ENCODE peak calls at places on chromosome 12, in ten cellular contexts. A is cardiac muscle cell; D is IMR-90; Y is CD8-positive, alpha-beta T cell; F is fibroblast of lung; O is adipocyte; R is breast epithelium; Q is uterus; J is CD4-positive, CD25-positive, alpha-beta regulatory T cell; W is AG04450. Z is an unnamed sample. For H3K27me3, the result is how much of the 10 kb centered on the place peaks cover.

GRCh38 chr12:87439990-87440827 is 589.0 kb downstream of the C12orf50 start:
- DNase-seq in F (peak), A (no peak), D (peak), J (no peak), O (peak), R (no peak), W (peak), Q (no peak), Y (no peak), Z (no peak)

GRCh38 chr12:124757329-124757728 is 106.3 kb downstream of the SCARB1 start:
- DNase-seq in O (no peak), J (no peak), W (no peak), Q (no peak), F (no peak), A (no peak), R (no peak), D (no peak), Y (no peak), Z (no peak)

GRCh38 chr12:84131076-84131475 is 781.5 kb downstream of the SLC6A15 start:
- DNase-seq in Q (no peak), R (no peak), D (peak), A (no peak), J (no peak), F (peak), W (peak), O (peak), Y (no peak), Z (no peak)

GRCh38 chr12:115752913-115753726 is 524.4 kb downstream of the MED13L start:
- DNase-seq in Y (no peak), W (peak), O (peak), F (peak), J (peak), D (peak), R (peak), A (peak), Q (peak), Z (no peak)

GRCh38 chr12:2255301-2255700 is 202.5 kb downstream of the CACNA1C start:
- DNase-seq in R (no peak), Y (no peak), D (no peak), J (no peak), O (no peak), W (no peak), F (no peak), A (no peak), Q (no peak), Z (no peak)

GRCh38 chr12:117192057-117192456 is 1.8 kb upstream of the FBXO21 start:
- DNase-seq in W (no peak), F (no peak), J (no peak), A (no peak), D (no peak), R (no peak), Y (no peak), Q (no peak), O (no peak), Z (no peak)

GRCh38 chr12:6097384-6097783 is 27.1 kb downstream of the VWF start:
- DNase-seq in D (peak), J (no peak), R (peak), Q (no peak), O (peak), F (no peak), Y (no peak), A (no peak), W (peak), Z (no peak)

GRCh38 chr12:94266796-94267529 is 118.6 kb downstream of the PLXNC1 start:
- DNase-seq in R (no peak), F (peak), J (no peak), Y (no peak), W (peak), Q (peak), O (peak), D (peak), A (no peak), Z (no peak)

GRCh38 chr12:108401964-108402363 is 62.9 kb upstream of the CMKLR1 start:
- DNase-seq in Y (no peak), O (no peak), W (no peak), A (no peak), J (no peak), R (no peak), D (no peak), F (no peak), Q (no peak), Z (no peak)

GRCh38 chr12:121089031-121089812 is 43.5 kb upstream of the P2RX7 start:
- DNase-seq in A (peak), R (no peak), J (no peak), Y (no peak), Q (no peak), O (no peak), F (no peak), W (no peak), D (no peak), Z (no peak)

GRCh38 chr12:26719852-26720251 is 113.1 kb downstream of the ITPR2 start:
- DNase-seq in Q (no peak), J (no peak), D (no peak), F (no peak), Y (no peak), W (no peak), A (no peak), O (peak), R (no peak), Z (no peak)

GRCh38 chr12:131848753-131849152 is 20.6 kb downstream of the MMP17 start:
- DNase-seq in J (no peak), W (no peak), Y (no peak), O (no peak), A (no peak), R (no peak), Q (no peak), D (no peak), F (no peak), Z (no peak)

GRCh38 chr12:87165733-87166375 is 863.3 kb downstream of the C12orf50 start:
- DNase-seq in R (no peak), A (no peak), D (no peak), W (no peak), F (no peak), J (no peak), O (no peak), Y (no peak), Q (no peak), Z (no peak)

GRCh38 chr12:17975763-17976162 is 114.2 kb downstream of the RERGL start:
- DNase-seq in D (no peak), O (no peak), A (no peak), F (no peak), R (no peak), J (no peak), Y (no peak), W (no peak), Q (no peak), Z (no peak)

GRCh38 chr12:65123435-65124063 is 2.4 kb upstream of the WIF1 start:
- DNase-seq in J (peak), R (no peak), A (peak), W (no peak), D (peak), Q (no peak), Y (no peak), O (peak), F (peak), Z (no peak)

GRCh38 chr12:19138551-19139344 is 9.2 kb downstream of the PLEKHA5 start:
- DNase-seq in Q (no peak), Y (no peak), F (no peak), O (peak), A (no peak), R (no peak), D (peak), W (no peak), J (no peak), Z (no peak)

GRCh38 chr12:117854339-117855012 is 114.3 kb downstream of the KSR2 start:
- DNase-seq in R (no peak), A (peak), Q (no peak), F (peak), D (peak), W (no peak), O (peak), J (peak), Y (no peak), Z (no peak)

GRCh38 chr12:95882873-95883272 is 24.1 kb downstream of the SNRPF start:
- DNase-seq in F (no peak), O (no peak), Q (no peak), R (no peak), Y (no peak), D (no peak), W (no peak), J (no peak), A (no peak), Z (no peak)

GRCh38 chr12:87827638-87828264 is 201.4 kb downstream of the C12orf50 start:
- DNase-seq in J (no peak), R (no peak), Q (no peak), W (peak), O (peak), F (peak), Y (no peak), A (no peak), D (peak), Z (no peak)

GRCh38 chr12:120539303-120539702 is 5.1 kb downstream of the RNF10 start:
- DNase-seq in R (no peak), F (peak), J (no peak), O (peak), A (no peak), Q (no peak), W (no peak), Y (no peak), D (peak), Z (no peak)

GRCh38 chr12:12560587-12561304 is 1.9 kb downstream of the DUSP16 start:
- DNase-seq in Q (peak), F (peak), Y (peak), W (no peak), A (peak), R (no peak), D (peak), O (peak), J (peak), Z (no peak)

GRCh38 chr12:104611671-104612070 is 154.9 kb downstream of the CHST11 start:
- DNase-seq in R (no peak), J (no peak), A (no peak), Q (no peak), W (no peak), Y (no peak), F (no peak), D (no peak), O (no peak), Z (no peak)

GRCh38 chr12:77777274-77777673 is 53.4 kb upstream of the NAV3 start:
- DNase-seq in Y (no peak), O (no peak), W (no peak), D (peak), F (peak), A (no peak), Q (no peak), R (no peak), J (no peak), Z (no peak)

GRCh38 chr12:3882396-3882795 is 9.2 kb upstream of the PARP11 start:
- DNase-seq in R (no peak), O (no peak), Y (no peak), Q (no peak), J (no peak), W (no peak), D (no peak), F (no peak), A (no peak), Z (no peak)

GRCh38 chr12:2801044-2801783 is 6.4 kb downstream of the FKBP4 start:
- DNase-seq in W (no peak), Y (no peak), J (no peak), F (no peak), O (no peak), R (no peak), A (no peak), D (no peak), Q (no peak), Z (no peak)

GRCh38 chr12:98780261-98780660 is 135.2 kb downstream of the APAF1 start:
- DNase-seq in Y (no peak), Q (no peak), A (no peak), J (no peak), F (no peak), W (no peak), O (no peak), R (no peak), D (no peak), Z (no peak)
- H3K27me3 ChIP-seq in Y (under half), Q (under half), A (under half), J (under half), F (under half), W (under half), O (under half), R (under half), D (under half), Z (under half)

GRCh38 chr12:98418357-98419075 is 96.9 kb upstream of the TMPO start:
- DNase-seq in R (peak), Q (peak), W (peak), F (peak), O (peak), Y (no peak), A (peak), J (no peak), D (peak), Z (peak)
- H3K4me3 ChIP-seq in R (no peak), Q (no peak), W (peak), F (peak), O (peak), Y (no peak), A (no peak), J (no peak), D (peak), Z (no peak)

GRCh38 chr12:4984971-4985370 is 58.7 kb upstream of the KCNA5 start:
- DNase-seq in R (no peak), Q (no peak), A (no peak), D (no peak), Y (no peak), O (no peak), J (no peak), W (no peak), F (no peak), Z (no peak)
- H3K27me3 ChIP-seq in R (under half), Q (under half), A (under half), D (under half), Y (under half), O (under half), J (under half), W (under half), F (under half), Z (under half)

GRCh38 chr12:74641694-74642093 is 104.1 kb downstream of the ATXN7L3B start:
- DNase-seq in Q (no peak), A (no peak), J (no peak), O (no peak), Y (no peak), D (no peak), F (no peak), W (no peak), R (no peak), Z (peak)
- H3K4me3 ChIP-seq in Q (no peak), A (no peak), J (no peak), O (no peak), Y (no peak), D (no peak), F (no peak), W (no peak), R (no peak), Z (no peak)

GRCh38 chr12:55063291-55063690 is 43.5 kb downstream of the NEUROD4 start:
- DNase-seq in D (no peak), Y (no peak), O (no peak), J (no peak), R (no peak), W (no peak), Q (no peak), A (no peak), F (no peak), Z (no peak)
- H3K27me3 ChIP-seq in D (under half), Y (under half), O (under half), J (under half), R (under half), W (under half), Q (under half), A (under half), F (under half), Z (under half)

GRCh38 chr12:52247622-52248540 is 14.8 kb downstream of the KRT7 start:
- DNase-seq in J (no peak), Y (no peak), O (no peak), W (no peak), D (no peak), F (no peak), R (no peak), A (no peak), Q (no peak), Z (no peak)

GRCh38 chr12:52245962-52246577 is 13.0 kb downstream of the KRT7 start:
- DNase-seq in R (no peak), W (no peak), J (no peak), A (no peak), D (no peak), F (no peak), Q (no peak), Y (no peak), O (no peak), Z (no peak)

GRCh38 chr12:52245259-52245961 is 12.4 kb downstream of the KRT7 start:
- DNase-seq in O (no peak), D (no peak), Y (no peak), W (no peak), Q (no peak), A (no peak), F (no peak), R (peak), J (no peak), Z (no peak)

GRCh38 chr12:52248541-52249035 is 15.5 kb downstream of the KRT7 start:
- DNase-seq in Q (no peak), J (no peak), A (no peak), R (no peak), O (no peak), Y (no peak), D (no peak), W (no peak), F (no peak), Z (no peak)

DNA sequence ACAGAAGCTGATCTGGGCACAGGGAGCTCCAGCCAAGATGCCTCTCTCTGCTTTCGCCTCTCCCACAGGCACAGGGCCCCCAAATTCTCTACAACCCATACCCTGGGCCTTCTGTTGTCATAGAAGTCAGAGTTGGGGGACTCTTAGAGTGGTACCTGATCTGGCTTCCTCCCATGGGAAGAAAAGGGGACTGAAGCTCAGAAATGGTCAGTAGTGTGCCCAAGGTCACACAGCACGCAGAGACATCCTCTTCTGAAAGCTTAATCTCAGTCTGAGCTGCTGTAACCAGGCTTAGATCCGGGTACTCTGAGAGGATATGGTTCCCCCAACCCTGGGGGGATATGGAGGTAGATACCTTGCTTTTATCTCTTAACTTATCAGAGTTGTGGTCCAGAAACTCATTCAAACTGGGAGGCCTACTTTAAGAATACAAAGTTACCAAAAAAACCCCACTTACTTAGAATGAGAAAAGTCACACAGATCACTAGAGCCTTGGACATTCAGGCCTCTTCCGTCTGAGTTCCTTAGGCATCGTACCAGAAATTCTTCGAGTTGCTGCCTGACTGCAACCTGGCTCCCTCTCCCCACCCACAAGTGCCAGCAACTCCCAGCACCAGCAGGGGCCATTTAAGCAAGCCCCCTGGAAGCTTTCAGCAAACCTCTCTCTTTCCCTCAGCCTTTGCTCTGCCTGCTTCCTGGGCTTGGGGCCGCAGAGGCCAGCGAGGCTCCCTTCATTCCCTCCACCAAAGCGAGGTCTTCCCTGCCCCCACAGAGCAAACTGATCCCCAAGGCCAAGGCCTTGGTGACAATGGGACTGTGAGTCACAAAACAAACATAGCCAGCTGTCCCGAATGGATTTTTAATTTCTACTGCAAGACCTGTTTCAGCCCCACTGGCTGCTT is 13.9 kb downstream of the KRT7 start:
- DNase-seq in Y (no peak), A (no peak), J (peak), F (no peak), R (no peak), D (no peak), W (no peak), O (no peak), Q (no peak), Z (no peak)
- H3K4me3 ChIP-seq in Y (no peak), A (no peak), J (no peak), F (no peak), R (no peak), D (no peak), W (no peak), O (no peak), Q (no peak), Z (no peak)